ENCODE peak calls at places on chromosomes 11 and 22, in eight cellular contexts. O is lung; H is CD8-positive, alpha-beta T cell; B is adrenal gland; Z is colonic mucosa; A is lower lobe of right lung; W is pancreas; J is left ventricle myocardium inferior. G is an unnamed sample.

GRCh38 chr11:65208785-65209710 is 27.3 kb downstream of the CAPN1 start:
- DNase-seq in O (no peak), H (no peak), B (no peak), Z (peak), A (no peak), W (no peak), J (no peak), G (no peak)

GRCh38 chr22:21032843-21033688 is 705 bp upstream of the SLC7A4 start:
- DNase-seq in O (no peak), H (no peak), B (no peak), Z (no peak), A (no peak), W (peak), J (no peak), G (peak)

GRCh38 chr11:16346975-16347374 is 9.4 kb downstream of the SOX6 start:
- DNase-seq in O (no peak), H (no peak), B (no peak), Z (no peak), A (no peak), W (no peak), J (no peak), G (no peak)

GRCh38 chr22:43300891-43301676 is 42.1 kb downstream of the SCUBE1 start:
- DNase-seq in O (no peak), H (no peak), B (no peak), Z (no peak), A (no peak), W (peak), J (no peak), G (peak)

GRCh38 chr11:128523616-128524015 is 63.7 kb downstream of the ETS1 start:
- DNase-seq in O (no peak), H (no peak), B (no peak), Z (no peak), A (no peak), W (no peak), J (no peak), G (no peak)

GRCh38 chr11:106691807-106692365 is 326.4 kb downstream of the GUCY1A2 start:
- DNase-seq in O (no peak), H (no peak), B (no peak), Z (no peak), A (no peak), W (no peak), J (no peak), G (no peak)

GRCh38 chr11:64861227-64861970 is 16.9 kb upstream of the CDC42BPG start:
- DNase-seq in O (no peak), H (no peak), B (no peak), Z (no peak), A (no peak), W (no peak), J (no peak), G (no peak)

GRCh38 chr11:1027483-1028290 is 8.8 kb downstream of the MUC6 start:
- DNase-seq in O (no peak), H (no peak), B (no peak), Z (no peak), A (no peak), W (peak), J (no peak), G (no peak)

GRCh38 chr11:47215366-47215925 is 672 bp downstream of the DDB2 start:
- DNase-seq in O (no peak), H (no peak), B (no peak), Z (peak), A (no peak), W (no peak), J (no peak), G (no peak)

GRCh38 chr11:719214-720016 is 13.4 kb downstream of the EPS8L2 start:
- DNase-seq in O (no peak), H (no peak), B (no peak), Z (peak), A (no peak), W (peak), J (no peak), G (no peak)

GRCh38 chr22:22460635-22461034 is 47.9 kb downstream of the ZNF280B start:
- DNase-seq in O (no peak), H (no peak), B (no peak), Z (no peak), A (no peak), W (no peak), J (no peak), G (no peak)

GRCh38 chr11:102287963-102288744 is 29.1 kb upstream of the BIRC3 start:
- DNase-seq in O (peak), H (peak), B (peak), Z (peak), A (no peak), W (no peak), J (no peak), G (peak)

GRCh38 chr22:26367402-26368245 is 61.4 kb upstream of the ASPHD2 start:
- DNase-seq in O (no peak), H (peak), B (no peak), Z (peak), A (no peak), W (no peak), J (no peak), G (peak)

GRCh38 chr11:129792663-129793062 is 23.0 kb upstream of the TMEM45B start:
- DNase-seq in O (no peak), H (no peak), B (no peak), Z (no peak), A (no peak), W (no peak), J (no peak), G (no peak)

GRCh38 chr11:115222863-115223530 is 281.2 kb downstream of the CADM1 start:
- DNase-seq in O (no peak), H (no peak), B (no peak), Z (no peak), A (no peak), W (no peak), J (no peak), G (no peak)

GRCh38 chr11:81644239-81644840 is 1089.3 kb downstream of the FAM181B start:
- DNase-seq in O (no peak), H (peak), B (peak), Z (no peak), A (no peak), W (no peak), J (no peak), G (peak)

GRCh38 chr11:299951-300735 is 817 bp upstream of the IFITM5 start:
- DNase-seq in O (no peak), H (no peak), B (no peak), Z (no peak), A (peak), W (peak), J (peak), G (no peak)

GRCh38 chr11:61732705-61733104 is 19.7 kb upstream of the MYRF start:
- DNase-seq in O (no peak), H (no peak), B (no peak), Z (no peak), A (no peak), W (peak), J (no peak), G (no peak)

GRCh38 chr11:113681711-113682410 is 24.2 kb downstream of the TMPRSS5 start:
- DNase-seq in O (no peak), H (no peak), B (no peak), Z (no peak), A (no peak), W (no peak), J (no peak), G (no peak)

GRCh38 chr11:34475656-34476055 is 36.9 kb downstream of the CAT start:
- DNase-seq in O (no peak), H (no peak), B (no peak), Z (no peak), A (no peak), W (no peak), J (no peak), G (no peak)

GRCh38 chr11:35785287-35786167 is 123.0 kb downstream of the TRIM44 start:
- DNase-seq in O (no peak), H (no peak), B (no peak), Z (no peak), A (no peak), W (no peak), J (no peak), G (peak)

GRCh38 chr22:47189056-47189916 is 426.8 kb downstream of the TBC1D22A start:
- DNase-seq in O (no peak), H (no peak), B (no peak), Z (no peak), A (peak), W (peak), J (no peak), G (peak)

GRCh38 chr11:1345752-1346513 is 36.5 kb upstream of the TOLLIP start:
- DNase-seq in O (no peak), H (no peak), B (no peak), Z (peak), A (no peak), W (peak), J (no peak), G (no peak)

GRCh38 chr22:32680895-32681294 is 120.6 kb upstream of the TIMP3 start:
- DNase-seq in O (no peak), H (no peak), B (no peak), Z (no peak), A (no peak), W (no peak), J (no peak), G (no peak)

GRCh38 chr22:36160499-36160942 is at the start of gene APOL3:
- DNase-seq in O (peak), H (peak), B (peak), Z (peak), A (peak), W (no peak), J (peak), G (peak)

GRCh38 chr11:19919050-19919561 is 206.5 kb downstream of the NAV2 start:
- DNase-seq in O (peak), H (no peak), B (peak), Z (no peak), A (peak), W (peak), J (peak), G (no peak)

GRCh38 chr11:68471360-68472340 is 11.1 kb downstream of the PPP6R3 start:
- DNase-seq in O (no peak), H (peak), B (no peak), Z (no peak), A (no peak), W (no peak), J (no peak), G (no peak)

GRCh38 chr11:117953029-117953671 is 23.9 kb upstream of the TMPRSS13 start:
- DNase-seq in O (peak), H (no peak), B (no peak), Z (no peak), A (no peak), W (no peak), J (no peak), G (no peak)

GRCh38 chr22:42401562-42402334 is 30.5 kb downstream of the NFAM1 start:
- DNase-seq in O (no peak), H (no peak), B (no peak), Z (no peak), A (no peak), W (peak), J (no peak), G (no peak)

GRCh38 chr11:70497536-70498075 is 99.3 kb downstream of the CTTN start:
- DNase-seq in O (no peak), H (no peak), B (no peak), Z (no peak), A (peak), W (no peak), J (peak), G (no peak)

GRCh38 chr11:73478737-73479347 is 102.6 kb downstream of the RELT start:
- DNase-seq in O (no peak), H (no peak), B (no peak), Z (no peak), A (no peak), W (no peak), J (no peak), G (no peak)

GRCh38 chr11:82775736-82776346 is 42.2 kb upstream of the FAM181B start:
- DNase-seq in O (no peak), H (no peak), B (no peak), Z (peak), A (no peak), W (no peak), J (no peak), G (no peak)

GRCh38 chr11:68838572-68838964 is 3.1 kb downstream of the CPT1A start:
- DNase-seq in O (no peak), H (no peak), B (no peak), Z (no peak), A (no peak), W (no peak), J (no peak), G (peak)

GRCh38 chr11:36565033-36565610 is 2.7 kb upstream of the RAG1 start:
- DNase-seq in O (no peak), H (no peak), B (no peak), Z (no peak), A (no peak), W (no peak), J (no peak), G (no peak)

GRCh38 chr22:37823134-37823985 is at the start of gene GALR3:
- DNase-seq in O (no peak), H (no peak), B (no peak), Z (no peak), A (no peak), W (no peak), J (no peak), G (no peak)

GRCh38 chr22:37822079-37822833 is 926 bp upstream of the GALR3 start:
- DNase-seq in O (no peak), H (no peak), B (no peak), Z (no peak), A (no peak), W (no peak), J (no peak), G (no peak)

GRCh38 chr22:37827056-37827455 is 3.9 kb downstream of the GALR3 start:
- DNase-seq in O (no peak), H (no peak), B (no peak), Z (no peak), A (no peak), W (no peak), J (peak), G (peak)

GRCh38 chr22:37820350-37820749 is 2.8 kb upstream of the GALR3 start:
- DNase-seq in O (no peak), H (no peak), B (no peak), Z (no peak), A (no peak), W (no peak), J (no peak), G (no peak)

GRCh38 chr22:37824674-37825641 is 1.8 kb downstream of the GALR3 start:
- DNase-seq in O (no peak), H (no peak), B (no peak), Z (no peak), A (no peak), W (no peak), J (no peak), G (peak)
- H3K4me3 ChIP-seq in O (peak), H (no peak), B (peak), Z (peak), A (peak), W (no peak), J (peak), G (peak)

DNA sequence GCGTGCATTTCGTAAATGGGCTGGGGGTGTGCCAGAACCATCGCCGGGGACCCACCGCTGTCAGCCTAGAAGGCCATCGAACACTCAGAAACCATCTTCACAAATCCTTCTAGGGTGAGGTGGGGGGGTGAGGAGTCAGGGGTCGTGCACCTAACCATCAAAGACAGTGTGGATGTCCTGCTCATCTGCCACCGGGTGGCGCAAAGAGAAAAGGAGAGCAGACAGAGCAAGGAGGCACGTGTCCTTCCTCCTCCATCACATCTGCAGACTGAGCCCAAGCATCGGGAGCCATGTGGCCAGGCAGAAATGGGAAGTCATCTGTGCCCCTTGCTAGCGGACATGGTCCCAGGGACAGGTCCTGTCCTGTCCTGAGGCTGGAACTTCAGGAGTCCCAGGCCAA is 61.9 kb upstream of the NUP50 start:
- DNase-seq in O (peak), H (peak), B (peak), Z (peak), A (peak), W (no peak), J (peak), G (peak)
- TF ChIP-seq CTCF in O (peak), H (peak), B (peak), Z (peak), A (peak), W (no peak), J (peak), G (peak)

DNA sequence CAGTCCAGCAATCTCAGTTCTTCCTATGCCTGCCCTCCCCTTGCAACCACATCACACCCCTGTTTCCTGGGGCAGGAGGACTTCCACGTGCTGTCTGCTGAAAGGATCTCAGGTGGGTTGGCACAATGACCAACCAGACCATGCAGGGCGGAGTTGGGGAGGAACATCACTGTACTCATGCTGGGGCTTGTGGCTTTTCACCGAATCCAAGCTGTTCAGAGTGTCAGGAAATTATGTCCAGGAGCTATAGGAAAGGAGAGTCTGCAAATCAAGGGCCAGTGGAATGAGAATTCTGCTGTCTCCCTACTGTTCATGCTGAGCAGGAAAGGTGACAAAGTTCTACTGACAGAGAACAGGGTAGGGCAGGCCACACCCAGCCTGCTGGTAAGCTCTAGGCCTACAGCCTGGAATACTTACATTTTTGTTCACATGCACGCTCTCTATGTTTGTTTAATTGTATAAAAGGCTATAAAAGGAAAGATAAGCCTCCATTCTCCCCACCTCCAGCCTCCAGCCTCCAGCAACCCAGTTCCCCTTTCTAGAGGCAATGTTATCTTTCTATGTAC is 1.7 kb upstream of the PLAAT2 start:
- DNase-seq in O (peak), H (no peak), B (no peak), Z (peak), A (peak), W (no peak), J (no peak), G (no peak)
- H3K27ac ChIP-seq in O (no peak), H (no peak), B (no peak), Z (peak), A (peak), W (no peak), J (peak), G (no peak)

GRCh38 chr11:120431633-120432032 is 79.9 kb upstream of the GRIK4 start:
- DNase-seq in O (no peak), H (no peak), B (no peak), Z (no peak), A (no peak), W (no peak), J (no peak), G (no peak)
- H3K4me3 ChIP-seq in O (no peak), H (no peak), B (no peak), Z (no peak), A (no peak), W (no peak), J (no peak), G (no peak)

DNA sequence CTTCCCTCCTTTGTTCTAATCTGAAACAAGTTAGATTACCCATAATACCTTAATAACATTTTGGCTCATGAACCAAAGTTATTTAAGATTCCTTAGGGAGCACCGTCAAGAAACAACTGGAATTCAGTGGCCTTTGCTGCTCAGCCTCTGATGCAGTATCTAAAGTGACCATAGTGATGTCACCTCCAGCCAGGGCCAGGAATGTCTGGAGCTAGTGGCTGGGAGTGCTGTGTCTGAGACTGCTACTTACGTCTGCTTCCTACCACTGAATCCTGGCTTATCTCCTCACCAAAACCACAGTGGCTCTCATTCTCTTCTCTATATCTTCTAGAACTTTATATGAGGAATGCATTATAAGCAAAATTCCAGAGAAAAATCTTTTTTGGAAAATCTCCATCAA is 658.0 kb downstream of the DLG2 start:
- DNase-seq in O (no peak), H (no peak), B (no peak), Z (no peak), A (no peak), W (no peak), J (no peak), G (no peak)
- TF ChIP-seq CTCF in O (no peak), H (no peak), B (no peak), Z (no peak), A (no peak), W (no peak), J (no peak), G (no peak)

GRCh38 chr11:33310720-33311500 is 53.7 kb downstream of the HIPK3 start:
- DNase-seq in O (no peak), H (no peak), B (no peak), Z (no peak), A (no peak), W (no peak), J (no peak), G (no peak)
- H3K27ac ChIP-seq in O (no peak), H (no peak), B (no peak), Z (no peak), A (no peak), W (no peak), J (peak), G (no peak)

GRCh38 chr11:26823963-26824362 is 102.1 kb upstream of the SLC5A12 start:
- DNase-seq in O (no peak), H (no peak), B (no peak), Z (no peak), A (no peak), W (no peak), J (no peak), G (no peak)

GRCh38 chr11:26828291-26828690 is 106.4 kb upstream of the SLC5A12 start:
- DNase-seq in O (no peak), H (no peak), B (no peak), Z (no peak), A (no peak), W (no peak), J (no peak), G (no peak)

GRCh38 chr11:26830757-26831156 is 108.9 kb upstream of the SLC5A12 start:
- DNase-seq in O (no peak), H (no peak), B (no peak), Z (no peak), A (no peak), W (no peak), J (no peak), G (no peak)

GRCh38 chr11:26830218-26830617 is 108.4 kb upstream of the SLC5A12 start:
- DNase-seq in O (no peak), H (no peak), B (no peak), Z (no peak), A (no peak), W (no peak), J (no peak), G (no peak)

DNA sequence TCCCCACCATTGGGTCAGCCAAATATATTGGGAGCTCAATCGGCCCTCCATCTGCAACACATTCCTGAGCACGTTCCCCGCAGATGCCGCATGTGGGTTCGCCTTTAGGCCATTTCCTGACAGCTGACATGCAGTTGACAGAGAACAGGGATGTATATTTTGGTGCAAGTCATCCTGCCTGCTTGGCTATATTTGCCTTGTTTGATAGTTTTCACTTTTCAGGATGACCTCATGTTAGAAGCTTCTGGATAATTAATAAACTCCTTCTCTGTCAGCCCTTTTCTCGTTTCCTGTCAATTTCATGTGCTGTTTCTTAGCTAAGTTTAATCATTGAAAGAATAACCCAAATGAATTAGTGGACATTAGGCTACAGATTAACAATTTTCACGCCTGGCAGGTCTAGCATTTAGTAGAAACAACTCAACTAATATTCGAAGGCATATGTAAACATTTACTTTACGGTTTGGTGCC is 105.7 kb upstream of the SLC5A12 start:
- DNase-seq in O (no peak), H (no peak), B (no peak), Z (no peak), A (no peak), W (peak), J (no peak), G (no peak)
- H3K4me3 ChIP-seq in O (no peak), H (no peak), B (no peak), Z (no peak), A (no peak), W (no peak), J (no peak), G (no peak)

GRCh38 chr11:67056267-67056639 is 394 bp upstream of the RHOD start:
- DNase-seq in O (no peak), H (no peak), B (no peak), Z (no peak), A (no peak), W (no peak), J (no peak), G (no peak)

GRCh38 chr11:67054851-67055523 is 1.7 kb upstream of the RHOD start:
- DNase-seq in O (peak), H (no peak), B (peak), Z (peak), A (peak), W (peak), J (peak), G (peak)

GRCh38 chr11:67056640-67057409 is at the start of gene RHOD:
- DNase-seq in O (peak), H (peak), B (no peak), Z (peak), A (peak), W (no peak), J (peak), G (peak)

GRCh38 chr11:67057410-67057757 is 737 bp downstream of the RHOD start:
- DNase-seq in O (no peak), H (no peak), B (no peak), Z (no peak), A (no peak), W (no peak), J (no peak), G (no peak)

GRCh38 chr11:67055812-67056211 is 835 bp upstream of the RHOD start:
- DNase-seq in O (no peak), H (no peak), B (no peak), Z (no peak), A (no peak), W (no peak), J (no peak), G (peak)
- TF ChIP-seq CTCF in O (no peak), H (no peak), B (no peak), Z (no peak), A (no peak), W (no peak), J (no peak), G (no peak)

G was measured in testis.